ENCODE peak calls at places on chromosomes 16 and 17, in six cellular contexts. P, A, B, C, R and G are unnamed samples.

GRCh38 chr16:17571499-17572093 is 100.8 kb upstream of the XYLT1 start:
- DNase-seq in P (no peak), C (no peak), A (no peak), R (no peak), B (no peak), G (no peak)

GRCh38 chr17:75181608-75182318 is 996 bp downstream of the SUMO2 start:
- DNase-seq in C (peak; percentile 28), P (peak; percentile 30), B (peak; percentile 39), R (no peak), A (no peak), G (no peak)

GRCh38 chr16:88376053-88376834 is 6.5 kb upstream of the ZNF469 start:
- DNase-seq in A (no peak), P (no peak), B (no peak), R (peak; percentile 38), C (no peak), G (peak; percentile 52)

GRCh38 chr17:75047398-75048098 is 523 bp downstream of the KCTD2 start:
- DNase-seq in P (peak; percentile 51), B (peak; percentile 30), C (no peak), A (peak; percentile 45), R (peak; percentile 89), G (peak; percentile 80)

GRCh38 chr16:11631214-11631613 is 37.0 kb upstream of the SNN start:
- DNase-seq in P (no peak), A (no peak), B (no peak), R (no peak), C (no peak), G (no peak)

GRCh38 chr16:2782583-2783351 is 4.6 kb downstream of the PRSS33 start:
- DNase-seq in B (peak; percentile 55), C (no peak), A (no peak), R (peak; percentile 49), P (peak; percentile 4), G (peak; percentile 55)

GRCh38 chr16:4915226-4915761 is 21.7 kb downstream of the PPL start:
- DNase-seq in A (no peak), P (no peak), C (no peak), R (no peak), B (no peak), G (peak; percentile 60)

GRCh38 chr17:57630736-57631135 is 114.4 kb downstream of the CCDC182 start:
- DNase-seq in R (peak; percentile 51), P (no peak), C (no peak), B (no peak), A (no peak), G (no peak)

GRCh38 chr16:4116328-4117249 is at the start of gene ADCY9:
- DNase-seq in A (no peak), C (peak; percentile 80), B (peak; percentile 91), R (peak; percentile 94), P (peak; percentile 82), G (peak; percentile 85)

GRCh38 chr17:48998557-48999440 is 1.6 kb downstream of the IGF2BP1 start:
- DNase-seq in C (no peak), B (peak; percentile 52), P (no peak), R (no peak), A (no peak), G (no peak)

GRCh38 chr17:62780273-62780672 is 27.8 kb downstream of the MARCHF10 start:
- DNase-seq in A (no peak), C (peak; percentile 86), P (no peak), R (no peak), B (no peak), G (no peak)

GRCh38 chr16:3266873-3267537 is 10.6 kb upstream of the MEFV start:
- DNase-seq in B (peak; percentile 66), P (no peak), C (no peak), A (no peak), R (no peak), G (no peak)

GRCh38 chr17:28751600-28752366 is 8.0 kb downstream of the TRAF4 start:
- DNase-seq in C (no peak), P (no peak), R (peak; percentile 28), A (no peak), B (no peak), G (no peak)

DNA sequence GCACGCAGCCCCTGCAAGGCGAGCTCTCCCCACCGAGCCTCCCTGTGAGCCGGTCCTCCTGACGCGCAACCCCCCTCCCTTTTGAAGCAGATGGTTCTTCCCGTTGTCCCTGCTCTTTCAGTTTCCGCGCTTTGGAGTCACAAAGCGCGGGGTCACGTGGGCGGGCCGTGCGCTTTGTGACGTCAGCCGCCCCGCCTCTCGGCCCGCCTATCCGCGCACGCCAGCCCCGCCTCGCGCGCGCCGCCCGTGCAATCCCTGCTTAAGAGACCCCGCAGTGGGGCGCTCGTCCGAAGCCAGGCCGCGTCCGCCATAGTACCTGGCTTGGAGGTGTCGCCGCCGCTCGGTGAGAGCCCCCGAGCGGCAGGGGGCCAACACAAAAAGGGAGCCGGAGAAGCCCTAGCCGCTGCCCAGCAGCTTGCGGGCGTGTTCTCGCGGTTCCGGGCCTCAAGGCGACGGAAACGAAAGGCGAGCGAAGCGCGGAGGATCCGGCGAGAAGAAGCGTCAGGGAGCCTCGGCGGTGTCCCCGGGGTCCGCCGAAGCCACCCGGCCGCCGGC is at the start of gene RBBP6:
- DNase-seq in R (peak; percentile 98), A (peak; percentile 95), B (peak; percentile 97), C (peak; percentile 96), P (peak; percentile 95), G (peak; percentile 98)
- TF ChIP-seq CTCF in R (peak; percentile 49), A (peak; percentile 20), B (peak; percentile 45), C (peak; percentile 46), P (no peak), G (peak; percentile 26)

DNA sequence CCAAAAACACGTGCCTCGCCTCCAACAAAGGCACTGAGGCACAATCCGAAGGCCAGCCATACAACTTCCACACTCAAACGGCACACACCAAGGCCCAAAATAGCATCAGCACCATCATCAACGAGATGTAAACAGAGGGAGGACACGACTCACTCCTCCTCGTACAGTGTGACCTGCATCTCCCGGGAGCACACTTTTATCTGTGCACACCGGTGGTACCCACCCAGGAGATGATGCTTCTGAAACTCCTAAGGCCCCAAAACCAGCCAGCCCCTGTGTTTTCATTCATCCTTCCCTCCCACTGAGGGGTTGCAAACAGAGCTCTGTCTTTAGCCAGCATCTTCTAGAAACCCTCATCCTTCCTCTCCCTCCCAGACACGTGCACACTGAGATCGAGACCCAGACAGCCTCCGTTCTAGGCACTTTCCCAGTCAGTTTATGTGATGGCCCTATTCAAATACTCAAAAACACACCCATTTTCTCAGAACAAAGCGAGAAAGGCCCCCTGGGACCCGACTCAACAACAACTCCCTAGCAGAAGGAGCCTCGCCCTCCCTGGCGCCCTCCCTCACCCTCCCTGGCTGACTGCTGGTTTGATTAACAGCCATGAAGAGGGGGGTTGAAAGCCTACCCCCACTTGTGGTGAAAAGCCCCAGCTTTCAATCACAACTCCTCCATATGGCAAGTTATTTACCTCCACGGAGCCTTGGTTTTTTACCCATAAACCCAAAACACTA is 76.3 kb downstream of the GAS7 start:
- DNase-seq in A (no peak), B (no peak), P (no peak), C (no peak), R (no peak), G (peak; percentile 60)
- H3K27ac ChIP-seq in A (peak overlapping the region; percentile 38), B (no peak overlapping the region), P (no peak overlapping the region), C (no peak overlapping the region), R (no peak overlapping the region), G (peak overlapping the region; percentile 19)

DNA sequence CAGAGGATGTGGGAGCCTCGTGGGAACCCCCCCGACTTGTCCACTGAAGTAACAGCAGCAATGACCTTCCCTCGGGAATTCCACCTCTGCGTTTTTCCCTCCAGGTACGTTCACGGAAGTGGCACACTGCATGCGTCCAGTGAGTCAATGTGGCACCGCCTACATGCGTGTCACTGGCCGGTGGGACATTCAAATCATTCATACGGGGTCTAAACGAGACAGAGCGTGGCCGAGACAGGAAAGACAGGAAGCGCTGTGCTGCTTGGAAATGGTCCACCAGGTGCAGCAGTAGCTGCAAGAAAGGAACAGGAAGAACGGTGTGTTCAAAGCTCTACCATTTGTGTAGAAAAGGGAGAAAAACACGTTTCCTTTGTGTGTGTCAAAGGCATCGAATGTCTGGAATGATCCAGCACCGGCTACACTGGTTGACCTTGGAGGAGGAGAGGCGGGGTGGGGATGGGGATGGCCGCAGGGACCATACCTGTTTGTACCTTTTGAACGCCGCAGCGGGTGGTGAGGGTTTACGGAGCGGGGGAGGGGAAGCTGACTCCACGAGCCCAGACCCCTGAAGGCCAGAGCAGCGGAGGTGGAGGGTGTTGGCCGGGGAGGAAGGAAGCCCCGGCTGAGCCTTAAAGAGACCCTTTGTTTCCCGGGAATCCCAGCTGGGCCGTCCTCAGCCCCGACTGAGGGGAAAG is 1.7 kb upstream of the PGAP6 start:
- DNase-seq in B (peak; percentile 90), R (peak; percentile 88), A (peak; percentile 65), P (peak; percentile 82), C (peak; percentile 81), G (no peak)
- TF ChIP-seq POLR2AphosphoS5 in B (peak; percentile 44), R (peak; percentile 81), A (no peak), P (peak; percentile 59), C (peak; percentile 78), G (no peak)

GRCh38 chr16:83219285-83219684 is 588.5 kb upstream of the HSBP1 start:
- DNase-seq in A (no peak), P (no peak), R (no peak), B (no peak), C (no peak), G (no peak)

GRCh38 chr16:83214671-83215070 is 587.9 kb downstream of the CDH13 start:
- DNase-seq in C (no peak), A (no peak), P (no peak), B (no peak), R (no peak), G (no peak)

GRCh38 chr16:83212301-83212841 is 585.6 kb downstream of the CDH13 start:
- DNase-seq in A (no peak), B (no peak), C (no peak), P (no peak), R (no peak), G (no peak)

GRCh38 chr16:83211711-83212110 is 584.9 kb downstream of the CDH13 start:
- DNase-seq in B (peak; percentile 16), A (no peak), P (no peak), R (no peak), C (no peak), G (no peak)

GRCh38 chr16:83215417-83216001 is 588.7 kb downstream of the CDH13 start:
- DNase-seq in A (no peak), C (peak; percentile 39), R (no peak), B (peak; percentile 92), P (peak; percentile 37), G (no peak)
- TF ChIP-seq CTCF in A (no peak), C (peak; percentile 77), R (peak; percentile 79), B (peak; percentile 94), P (peak; percentile 75), G (peak; percentile 46)

GRCh38 chr16:66020642-66021041 is 345.8 kb upstream of the CDH5 start:
- DNase-seq in R (no peak), C (no peak), B (no peak), A (no peak), P (no peak), G (no peak)
- H3K27ac ChIP-seq in R (no peak overlapping the region), C (no peak overlapping the region), B (no peak overlapping the region), A (no peak overlapping the region), P (no peak overlapping the region), G (no peak overlapping the region)